ENCODE peak calls at places on chromosomes 7 and 10, in five cellular contexts. S is activated CD4-positive, alpha-beta T cell treated with anti-CD3 and anti-CD28 coated beads, Interleukin-2, amount 50 U/mL, for 24 hours; F is activated T-helper 1 cell treated with anti-CD3 and anti-CD28 coated beads, Interleukin-2, amount 50 U/mL, for 16 hours; M is left ventricle myocardium inferior; W is activated T-helper 9 cell treated with anti-CD3 and anti-CD28 coated beads, Interleukin-2, amount 50 U/mL, for 16 hours. Y is an unnamed sample.

GRCh38 chr7:100465299-100465698 is 1.2 kb upstream of the SPACDR start:
- DNase-seq in S (no peak), F (no peak), M (no peak), W (no peak), Y (no peak)

GRCh38 chr7:152162287-152162686 is 136.8 kb downstream of the GALNT11 start:
- DNase-seq in S (no peak), F (no peak), M (no peak), W (no peak), Y (no peak)

GRCh38 chr7:10731253-10731773 is 242.4 kb upstream of the PHF14 start:
- DNase-seq in S (no peak), F (no peak), M (no peak), W (no peak), Y (no peak)

GRCh38 chr10:72173635-72174296 is 42.0 kb upstream of the ANAPC16 start:
- DNase-seq in S (no peak), F (no peak), M (no peak), W (no peak), Y (no peak)

GRCh38 chr10:51001587-51001986 is 72.7 kb upstream of the PRKG1 start:
- DNase-seq in S (no peak), F (no peak), M (no peak), W (no peak), Y (no peak)

GRCh38 chr7:152761116-152761748 is 1.7 kb downstream of the ACTR3B start:
- DNase-seq in S (no peak), F (no peak), M (no peak), W (no peak), Y (no peak)

GRCh38 chr7:25849361-25850184 is 302.4 kb upstream of the NFE2L3 start:
- DNase-seq in S (no peak), F (no peak), M (no peak), W (no peak), Y (no peak)

GRCh38 chr10:132554991-132555647 is 17.5 kb downstream of the INPP5A start:
- DNase-seq in S (no peak), F (no peak), M (peak), W (no peak), Y (no peak)

GRCh38 chr7:84191842-84192241 is 2.7 kb downstream of the SEMA3A start:
- DNase-seq in S (no peak), F (no peak), M (no peak), W (no peak), Y (no peak)

GRCh38 chr7:17770710-17771375 is 169.5 kb downstream of the SNX13 start:
- DNase-seq in S (no peak), F (no peak), M (no peak), W (no peak), Y (no peak)

GRCh38 chr7:142584765-142585164 is 164.5 kb upstream of the PRSS1 start:
- DNase-seq in S (no peak), F (no peak), M (no peak), W (no peak), Y (no peak)

GRCh38 chr7:33903770-33904679 is 1.3 kb upstream of the BMPER start:
- DNase-seq in S (no peak), F (no peak), M (peak), W (no peak), Y (no peak)

Y was measured in T-helper 17 cell.